ENCODE peak calls at places on chromosome 4, in six cellular contexts. E, Z, D, T, U and W are unnamed samples.

GRCh38 chr4:18579222-18579621 is 557.7 kb upstream of the LCORL start:
- DNase-seq in Z (no peak), E (peak), T (no peak), D (no peak), U (no peak), W (no peak)

GRCh38 chr4:159606835-159607234 is 504.0 kb downstream of the RAPGEF2 start:
- DNase-seq in U (no peak), T (no peak), D (no peak), E (no peak), Z (no peak), W (no peak)

GRCh38 chr4:122836941-122837340 is 10.3 kb downstream of the FGF2 start:
- DNase-seq in Z (no peak), D (no peak), U (no peak), T (no peak), E (no peak), W (no peak)

GRCh38 chr4:4868506-4869379 is 9.3 kb downstream of the MSX1 start:
- DNase-seq in Z (no peak), U (no peak), D (no peak), T (no peak), E (no peak), W (no peak)

GRCh38 chr4:173151496-173151895 is 17.1 kb upstream of the GALNT7 start:
- DNase-seq in Z (no peak), U (no peak), D (no peak), T (no peak), E (no peak), W (no peak)

GRCh38 chr4:83390965-83391364 is 56.3 kb upstream of the HPSE start:
- DNase-seq in T (no peak), D (no peak), Z (no peak), E (no peak), U (no peak), W (no peak)

GRCh38 chr4:112325522-112325921 is 28.4 kb downstream of the ALPK1 start:
- DNase-seq in U (no peak), D (no peak), Z (no peak), T (no peak), E (no peak), W (no peak)

GRCh38 chr4:128525387-128525786 is 237.8 kb upstream of the PGRMC2 start:
- DNase-seq in U (no peak), E (no peak), D (no peak), T (no peak), Z (no peak), W (peak)

GRCh38 chr4:152957437-152958185 is 21.5 kb downstream of the FHDC1 start:
- DNase-seq in U (no peak), T (no peak), Z (no peak), E (peak), D (no peak), W (no peak)

GRCh38 chr4:140721088-140721421 is 35.1 kb downstream of the TBC1D9 start:
- DNase-seq in D (no peak), E (no peak), T (no peak), Z (no peak), U (no peak), W (no peak)

GRCh38 chr4:140719022-140719421 is 37.2 kb downstream of the TBC1D9 start:
- DNase-seq in U (no peak), T (no peak), E (no peak), D (no peak), Z (peak), W (peak)

GRCh38 chr4:140718240-140718639 is 37.9 kb downstream of the TBC1D9 start:
- DNase-seq in Z (peak), U (peak), E (no peak), D (no peak), T (no peak), W (peak)

GRCh38 chr4:140719693-140720092 is 36.5 kb downstream of the TBC1D9 start:
- DNase-seq in U (no peak), T (no peak), Z (no peak), E (no peak), D (no peak), W (no peak)

GRCh38 chr4:140720387-140721087 is 35.6 kb downstream of the TBC1D9 start:
- DNase-seq in Z (no peak), U (no peak), D (no peak), E (no peak), T (no peak), W (no peak)
- H3K4me3 ChIP-seq in Z (no peak), U (no peak), D (no peak), E (no peak), T (peak), W (no peak)

GRCh38 chr4:89298788-89299152 is 8.8 kb downstream of the GPRIN3 start:
- DNase-seq in U (no peak), E (no peak), D (no peak), T (no peak), Z (peak), W (peak)

GRCh38 chr4:89299153-89299789 is 8.3 kb downstream of the GPRIN3 start:
- DNase-seq in Z (no peak), D (no peak), U (no peak), T (no peak), E (peak), W (no peak)

GRCh38 chr4:89296871-89297270 is 10.7 kb downstream of the GPRIN3 start:
- DNase-seq in T (no peak), Z (no peak), E (no peak), U (no peak), D (no peak), W (no peak)

GRCh38 chr4:89296399-89296798 is 11.2 kb downstream of the GPRIN3 start:
- DNase-seq in Z (no peak), T (no peak), E (no peak), U (no peak), D (no peak), W (no peak)

GRCh38 chr4:89298160-89298559 is 9.4 kb downstream of the GPRIN3 start:
- DNase-seq in D (no peak), E (no peak), T (no peak), Z (no peak), U (no peak), W (no peak)
- H3K4me3 ChIP-seq in D (no peak), E (no peak), T (no peak), Z (no peak), U (no peak), W (no peak)

GRCh38 chr4:97585274-97585673 is 558.0 kb downstream of the STPG2 start:
- DNase-seq in Z (no peak), D (no peak), T (no peak), E (no peak), U (no peak), W (no peak)
- H3K4me3 ChIP-seq in Z (no peak), D (no peak), T (no peak), E (no peak), U (no peak), W (no peak)

GRCh38 chr4:6644792-6645530 is 4.5 kb downstream of the MRFAP1 start:
- DNase-seq in D (no peak), T (no peak), U (no peak), Z (no peak), E (no peak), W (no peak)
- H3K4me3 ChIP-seq in D (no peak), T (no peak), U (no peak), Z (no peak), E (no peak), W (no peak)

GRCh38 chr4:186650401-186651180 is 73.1 kb downstream of the FAT1 start:
- DNase-seq in T (no peak), Z (no peak), E (no peak), U (no peak), D (no peak), W (no peak)

GRCh38 chr4:186653973-186654372 is 69.7 kb downstream of the FAT1 start:
- DNase-seq in Z (no peak), U (no peak), T (no peak), D (no peak), E (no peak), W (no peak)

GRCh38 chr4:186647821-186648220 is 75.8 kb downstream of the FAT1 start:
- DNase-seq in E (no peak), Z (no peak), U (no peak), T (no peak), D (no peak), W (no peak)

GRCh38 chr4:186651624-186652023 is 72.0 kb downstream of the FAT1 start:
- DNase-seq in D (no peak), U (no peak), Z (no peak), T (peak), E (peak), W (no peak)

GRCh38 chr4:186651181-186651603 is 72.5 kb downstream of the FAT1 start:
- DNase-seq in D (no peak), T (no peak), Z (no peak), E (peak), U (no peak), W (no peak)
- H3K4me3 ChIP-seq in D (no peak), T (peak), Z (no peak), E (no peak), U (no peak), W (no peak)

DNA sequence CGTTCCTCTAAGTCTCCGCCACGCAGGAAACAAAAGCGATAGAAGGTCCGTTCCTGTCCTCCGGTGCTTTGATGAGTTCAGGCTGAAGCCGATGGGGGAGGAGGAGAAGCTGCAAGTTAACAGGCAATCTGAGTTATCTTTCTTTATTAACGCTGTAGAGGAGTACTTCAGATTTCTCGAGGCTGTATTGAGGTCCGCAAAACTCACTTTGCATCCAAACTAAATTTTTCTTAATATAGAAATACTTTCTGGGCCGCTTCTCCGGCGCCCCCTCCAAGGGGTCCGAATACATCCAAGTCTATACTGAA is 395 bp upstream of the SOWAHB start:
- DNase-seq in D (no peak), T (no peak), E (no peak), U (no peak), Z (peak), W (no peak)
- H3K4me3 ChIP-seq in D (no peak), T (peak), E (peak), U (no peak), Z (peak), W (peak)

DNA sequence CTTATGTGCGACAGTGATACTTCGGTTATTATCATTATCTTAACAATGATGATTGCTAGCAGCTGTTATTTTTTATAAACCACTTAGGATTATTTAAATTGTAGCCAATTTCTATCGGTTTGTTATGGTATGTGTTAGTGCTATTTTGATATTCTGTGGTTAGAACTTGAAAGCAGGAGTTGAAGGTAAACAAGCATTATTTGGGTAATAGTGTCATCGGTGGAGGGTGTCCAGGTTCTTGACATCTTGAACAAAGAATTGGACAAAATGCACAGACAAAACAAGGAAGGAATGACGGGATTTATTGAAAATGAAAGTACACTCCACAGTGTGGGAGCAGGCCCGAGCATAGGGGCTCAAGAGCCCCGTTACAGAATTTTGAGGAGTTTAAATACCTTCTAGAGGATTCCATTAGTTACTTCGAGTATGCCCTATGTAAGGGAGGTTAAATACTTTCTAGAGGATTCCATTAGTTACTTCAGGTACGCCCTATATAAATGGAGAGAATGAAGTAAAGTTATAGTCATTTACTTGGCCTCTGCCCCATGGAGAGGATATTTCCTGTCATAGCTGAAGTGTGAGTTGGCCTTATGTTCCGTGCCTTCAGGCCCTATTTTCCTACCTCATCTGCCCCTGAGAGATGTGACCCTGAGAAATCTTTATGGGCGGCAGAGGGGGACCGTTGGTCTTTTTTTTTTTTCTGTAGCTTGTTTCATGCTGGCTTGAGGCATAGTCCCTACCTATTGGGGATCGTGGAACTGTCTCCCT is 13.1 kb downstream of the MOB1B start:
- DNase-seq in D (no peak), Z (peak), U (no peak), T (no peak), E (no peak), W (peak)
- H3K4me3 ChIP-seq in D (no peak), Z (no peak), U (no peak), T (no peak), E (no peak), W (no peak)

GRCh38 chr4:103996637-103997036 is 276.9 kb upstream of the TACR3 start:
- DNase-seq in U (no peak), D (no peak), E (peak), T (no peak), Z (peak), W (peak)
- H3K4me3 ChIP-seq in U (no peak), D (no peak), E (no peak), T (no peak), Z (no peak), W (no peak)